ENCODE peak calls at places on chromosomes 2 and 18, in five cellular contexts. J is right lobe of liver, F is fibroblast of lung, T is left lung, S is spleen. H is an unnamed sample.

GRCh38 chr2:156191547-156191946 is 141.0 kb downstream of the NR4A2 start:
- DNase-seq in J (no peak), F (peak; percentile 4), T (no peak), S (no peak), H (no peak)

GRCh38 chr2:16109821-16110310 is 169.5 kb downstream of the MYCN start:
- DNase-seq in J (no peak), F (no peak), T (no peak), S (no peak), H (no peak)

GRCh38 chr18:33355263-33355662 is 85.3 kb downstream of the CCDC178 start:
- DNase-seq in J (no peak), F (no peak), T (no peak), S (no peak), H (no peak)

GRCh38 chr2:152602750-152603149 is 114.5 kb downstream of the PRPF40A start:
- DNase-seq in J (no peak), F (no peak), T (no peak), S (no peak), H (no peak)

GRCh38 chr2:97736608-97737330 is 23.4 kb downstream of the ZAP70 start:
- DNase-seq in J (no peak), F (no peak), T (peak; percentile 22), S (peak; percentile 67), H (no peak)

GRCh38 chr2:215579809-215580208 is 143.9 kb upstream of the FN1 start:
- DNase-seq in J (no peak), F (peak; percentile 88), T (no peak), S (no peak), H (no peak)

GRCh38 chr2:125427721-125428315 is 1228.1 kb upstream of the GYPC start:
- DNase-seq in J (no peak), F (peak; percentile 43), T (no peak), S (no peak), H (no peak)

GRCh38 chr2:166017208-166017607 is 63.6 kb upstream of the TTC21B start:
- DNase-seq in J (no peak), F (no peak), T (no peak), S (no peak), H (no peak)

GRCh38 chr18:37663446-37663845 is 97.8 kb upstream of the CELF4 start:
- DNase-seq in J (no peak), F (no peak), T (no peak), S (no peak), H (no peak)

GRCh38 chr2:55869637-55870325 is 53.8 kb downstream of the EFEMP1 start:
- DNase-seq in J (no peak), F (peak; percentile 83), T (no peak), S (no peak), H (no peak)

GRCh38 chr18:13216092-13216582 is 2.4 kb upstream of the LDLRAD4 start:
- DNase-seq in J (peak; percentile 94), F (peak; percentile 73), T (peak; percentile 78), S (no peak), H (peak; percentile 89)

GRCh38 chr2:160156084-160156483 is 44.0 kb downstream of the ITGB6 start:
- DNase-seq in J (no peak), F (peak; percentile 10), T (no peak), S (no peak), H (no peak)

GRCh38 chr2:137969418-137969765 is 5.1 kb downstream of the HNMT start:
- DNase-seq in J (no peak), F (peak; percentile 98), T (no peak), S (no peak), H (no peak)

GRCh38 chr2:25740810-25741381 is 67.5 kb upstream of the DTNB start:
- DNase-seq in J (no peak), F (peak; percentile 26), T (no peak), S (no peak), H (no peak)

GRCh38 chr18:51621103-51621969 is 423.9 kb upstream of the MEX3C start:
- DNase-seq in J (no peak), F (peak; percentile 39), T (no peak), S (no peak), H (no peak)

GRCh38 chr2:230219419-230220331 is at the start of gene SP110:
- DNase-seq in J (peak; percentile 86), F (peak; percentile 88), T (peak; percentile 90), S (peak; percentile 93), H (peak; percentile 84)

GRCh38 chr2:225766431-225766830 is 366.9 kb downstream of the NYAP2 start:
- DNase-seq in J (no peak), F (no peak), T (no peak), S (no peak), H (no peak)

GRCh38 chr2:152171733-152172132 is 3.8 kb downstream of the STAM2 start:
- DNase-seq in J (no peak), F (peak; percentile 54), T (no peak), S (no peak), H (no peak)

GRCh38 chr2:28193552-28194383 is 198.9 kb upstream of the FOSL2 start:
- DNase-seq in J (no peak), F (peak; percentile 22), T (no peak), S (no peak), H (no peak)

GRCh38 chr2:36564377-36564930 is 33.5 kb downstream of the FEZ2 start:
- DNase-seq in J (no peak), F (no peak), T (no peak), S (no peak), H (no peak)

GRCh38 chr2:44120428-44120827 is 48.2 kb upstream of the PPM1B start:
- DNase-seq in J (no peak), F (peak; percentile 89), T (no peak), S (no peak), H (no peak)

GRCh38 chr2:95043300-95043786 is 17.8 kb downstream of the MAL start:
- DNase-seq in J (peak; percentile 68), F (peak; percentile 78), T (peak; percentile 90), S (no peak), H (peak; percentile 91)

GRCh38 chr2:191666733-191667132 is 11.2 kb upstream of the NABP1 start:
- DNase-seq in J (no peak), F (peak; percentile 60), T (no peak), S (no peak), H (no peak)

GRCh38 chr2:236569593-236569973 is at the start of gene ACKR3:
- DNase-seq in J (peak; percentile 74), F (peak; percentile 90), T (peak; percentile 70), S (peak; percentile 92), H (peak; percentile 90)

GRCh38 chr18:48641981-48642380 is 103.2 kb downstream of the CTIF start:
- DNase-seq in J (no peak), F (no peak), T (no peak), S (no peak), H (no peak)

GRCh38 chr2:68971591-68972231 is 2.7 kb upstream of the GKN1 start:
- DNase-seq in J (no peak), F (peak; percentile 97), T (no peak), S (no peak), H (no peak)

GRCh38 chr2:172931256-172931894 is 144.3 kb upstream of the MAP3K20 start:
- DNase-seq in J (no peak), F (peak; percentile 88), T (no peak), S (no peak), H (no peak)

GRCh38 chr2:175187378-175187777 is 5.9 kb upstream of the ATP5MC3 start:
- DNase-seq in J (no peak), F (peak; percentile 5), T (no peak), S (no peak), H (no peak)

GRCh38 chr2:165328272-165328671 is 89.1 kb downstream of the SCN2A start:
- DNase-seq in J (no peak), F (no peak), T (no peak), S (no peak), H (no peak)

GRCh38 chr18:66873899-66874298 is 270.0 kb upstream of the CDH19 start:
- DNase-seq in J (no peak), F (no peak), T (no peak), S (no peak), H (no peak)

GRCh38 chr2:234983011-234983726 is 31.4 kb downstream of the SH3BP4 start:
- DNase-seq in J (no peak), F (peak; percentile 59), T (no peak), S (no peak), H (no peak)

GRCh38 chr2:201269764-201270163 is 9.4 kb downstream of the CASP8 start:
- DNase-seq in J (no peak), F (no peak), T (no peak), S (no peak), H (no peak)
- H3K36me3 ChIP-seq in J (peaks cover 26% of the 10 kb centered on the region), F (peaks cover 4% of the 10 kb centered on the region), T (no peaks in the 10 kb centered on the region), S (peaks cover 74% of the 10 kb centered on the region), H (peaks cover 9% of the 10 kb centered on the region)

GRCh38 chr2:177147093-177147694 is 65.4 kb upstream of the HNRNPA3 start:
- DNase-seq in J (no peak), F (peak; percentile 47), T (no peak), S (no peak), H (no peak)
- TF ChIP-seq CTCF in J (peak; percentile 62), F (peak; percentile 60), T (peak; percentile 54), S (peak; percentile 58), H (no peak)

DNA sequence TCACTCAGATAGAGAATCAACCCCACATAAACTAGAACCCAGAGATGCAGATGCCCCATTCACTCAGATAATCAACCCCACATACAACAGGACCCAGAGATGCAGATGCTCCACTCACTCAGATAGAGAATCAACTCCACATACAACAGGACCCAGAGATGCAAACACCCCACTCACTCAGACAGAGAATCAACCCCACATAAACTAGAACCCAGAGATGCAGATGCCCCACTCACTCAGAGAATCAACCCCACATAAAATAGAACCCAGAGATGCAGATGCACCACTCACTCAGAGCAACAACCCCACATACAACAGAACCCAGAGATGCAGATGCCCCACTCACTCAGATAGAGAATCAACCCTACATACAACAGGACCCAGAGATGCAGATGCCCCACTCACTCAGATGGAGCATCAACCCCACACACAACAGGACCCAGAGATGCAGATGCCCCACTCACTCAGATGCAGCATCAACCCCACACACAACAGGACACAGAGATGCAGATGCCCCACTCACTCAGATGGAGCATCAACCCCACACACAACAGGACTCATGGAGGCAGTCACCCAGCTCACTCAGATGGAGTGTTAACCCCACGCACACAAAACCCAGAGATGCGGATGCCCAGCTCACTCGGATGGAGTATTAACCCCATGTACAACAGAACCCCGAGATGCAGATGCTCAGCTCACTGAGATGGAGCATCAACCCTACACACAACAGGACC is 11.7 kb downstream of the TMEM18 start:
- DNase-seq in J (no peak), F (no peak), T (no peak), S (no peak), H (no peak)
- H3K36me3 ChIP-seq in J (peaks cover 23% of the 10 kb centered on the region), F (peaks cover 2% of the 10 kb centered on the region), T (no peaks in the 10 kb centered on the region), S (peaks cover 39% of the 10 kb centered on the region), H (peaks cover 45% of the 10 kb centered on the region)

DNA sequence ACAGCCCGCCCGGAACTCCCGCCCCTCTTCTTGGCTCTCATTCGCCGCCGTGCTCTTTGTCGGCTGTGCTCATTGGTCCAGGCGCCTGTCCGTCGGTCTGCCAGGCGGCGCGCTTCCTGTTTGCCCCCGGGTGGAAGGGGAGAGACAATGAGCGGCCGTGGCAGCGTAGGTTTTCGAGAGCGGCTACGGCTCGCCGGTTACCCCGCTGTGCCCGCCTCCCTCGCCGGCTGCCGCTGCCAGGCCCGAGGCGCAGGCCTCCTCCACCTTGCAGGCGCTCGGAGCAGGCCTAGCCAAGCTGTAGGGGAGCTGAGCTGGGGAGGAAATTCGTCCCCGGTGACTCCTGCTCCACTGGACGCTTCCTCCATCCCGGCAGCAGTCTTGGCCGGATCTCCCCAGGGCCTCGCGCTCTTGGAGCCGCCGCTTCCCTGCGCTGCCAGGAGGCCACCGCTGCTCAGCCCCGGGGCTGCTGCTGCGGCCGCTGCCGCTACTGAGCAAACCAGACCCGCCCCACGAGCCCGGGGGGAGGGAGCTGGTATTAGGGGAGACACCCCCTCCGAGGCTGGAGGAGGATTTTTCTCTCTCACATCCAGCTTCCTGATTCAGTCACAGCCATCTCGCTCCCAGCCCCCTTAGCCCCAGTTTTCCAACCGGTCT is at the start of gene SP3:
- DNase-seq in J (peak; percentile 99), F (peak; percentile 97), T (peak; percentile 98), S (peak; percentile 97), H (peak; percentile 97)
- TF ChIP-seq CTCF in J (no peak), F (no peak), T (no peak), S (peak; percentile 24), H (no peak)